ENCODE peak calls at places on chromosome 22, in six cellular contexts. R is epithelial cell of proximal tubule, T is GM04504, P is NCI-H1092, E is T-helper 1 cell, B is HT1080. Y is an unnamed sample.

GRCh38 chr22:43467171-43467570 is 55.4 kb downstream of the MPPED1 start:
- DNase-seq in T (no peak), P (no peak), R (peak; percentile 2), E (no peak), B (no peak), Y (no peak)

GRCh38 chr22:20080776-20081654 is 974 bp downstream of the DGCR8 start:
- DNase-seq in R (no peak), P (peak; percentile 18), B (peak; percentile 51), T (peak; percentile 24), E (no peak), Y (peak; percentile 74)

GRCh38 chr22:24413726-24414385 is 13.5 kb upstream of the ADORA2A start:
- DNase-seq in E (no peak), T (no peak), R (no peak), P (no peak), B (no peak), Y (no peak)

GRCh38 chr22:30262917-30263741 is 3.5 kb downstream of the OSM start:
- DNase-seq in E (peak; percentile 66), B (peak; percentile 56), R (no peak), T (no peak), P (peak; percentile 80), Y (peak; percentile 76)

GRCh38 chr22:24390576-24390975 is 36.8 kb upstream of the ADORA2A start:
- DNase-seq in B (no peak), R (no peak), P (no peak), E (no peak), T (no peak), Y (no peak)

GRCh38 chr22:30250713-30251267 is 4.2 kb upstream of the LIF start:
- DNase-seq in T (no peak), R (peak; percentile 69), P (no peak), E (no peak), B (peak; percentile 76), Y (peak; percentile 99)

GRCh38 chr22:19469421-19469820 is 9.6 kb downstream of the UFD1 start:
- DNase-seq in T (no peak), B (no peak), P (no peak), E (no peak), R (no peak), Y (no peak)

GRCh38 chr22:36197065-36197440 is 4.6 kb downstream of the APOL4 start:
- DNase-seq in B (peak; percentile 55), E (no peak), R (no peak), P (peak; percentile 10), T (no peak), Y (no peak)

GRCh38 chr22:21659864-21660525 is 5.8 kb upstream of the PPIL2 start:
- DNase-seq in B (no peak), R (no peak), E (no peak), P (no peak), T (no peak), Y (no peak)

GRCh38 chr22:25777870-25778269 is 35.9 kb downstream of the MYO18B start:
- DNase-seq in P (peak; percentile 18), B (peak; percentile 47), E (no peak), T (peak; percentile 15), R (no peak), Y (peak; percentile 55)

GRCh38 chr22:18033204-18033998 is 9.0 kb upstream of the MICAL3 start:
- DNase-seq in E (no peak), B (no peak), P (no peak), R (no peak), T (no peak), Y (peak; percentile 35)

GRCh38 chr22:24985824-24986214 is 33.3 kb downstream of the KIAA1671 start:
- DNase-seq in B (peak; percentile 99), T (no peak), E (no peak), R (no peak), P (no peak), Y (no peak)

GRCh38 chr22:23655891-23656475 is 23.9 kb upstream of the DRICH1 start:
- DNase-seq in B (no peak), R (no peak), P (no peak), T (no peak), E (no peak), Y (no peak)

GRCh38 chr22:30286813-30287625 is 2.3 kb downstream of the CASTOR1 start:
- DNase-seq in R (no peak), E (peak; percentile 78), B (peak; percentile 63), P (peak; percentile 32), T (no peak), Y (peak; percentile 71)

GRCh38 chr22:38432264-38432663 is 22.7 kb downstream of the KCNJ4 start:
- DNase-seq in P (no peak), R (no peak), B (no peak), T (no peak), E (no peak), Y (peak; percentile 49)

GRCh38 chr22:44031111-44031963 is 7.2 kb downstream of the PARVB start:
- DNase-seq in B (no peak), P (no peak), E (no peak), T (no peak), R (no peak), Y (no peak)

GRCh38 chr22:49587421-49587820 is 240.3 kb downstream of the BRD1 start:
- DNase-seq in P (no peak), B (no peak), T (no peak), R (no peak), E (no peak), Y (no peak)

GRCh38 chr22:34702279-34702678 is 363.7 kb upstream of the ISX start:
- DNase-seq in E (no peak), P (no peak), B (peak; percentile 36), T (no peak), R (no peak), Y (no peak)

GRCh38 chr22:45531944-45532631 is 29.4 kb downstream of the FBLN1 start:
- DNase-seq in E (no peak), B (no peak), T (no peak), R (no peak), P (no peak), Y (no peak)

GRCh38 chr22:23144432-23144831 is 845 bp upstream of the RAB36 start:
- DNase-seq in T (no peak), B (no peak), E (no peak), R (no peak), P (no peak), Y (no peak)

Y was measured in kidney tubule cell.